ENCODE peak calls at places on chromosomes 4 and X, in ten cellular contexts. One of them, this sample, is unnamed.

GRCh38 chr4:8085491-8086479 is 72.8 kb downstream of the ABLIM2 start:
- DNase-seq in WTC11: peak
- DNase-seq in NCI-H2029: no peak
- DNase-seq in breast epithelium: no peak
- DNase-seq in cardiac muscle cell: no peak
- DNase-seq in B cell: no peak
- DNase-seq in ELR: no peak
- DNase-seq in KG1: no peak
- DNase-seq in bronchial epithelial cell: no peak
- DNase-seq in HEK293T: no peak
- DNase-seq in this sample: no peak

GRCh38 chr4:27048350-27049100 is 187.9 kb downstream of the STIM2 start:
- DNase-seq in bronchial epithelial cell: peak
- DNase-seq in cardiac muscle cell: peak
- DNase-seq in NCI-H2029: no peak
- DNase-seq in WTC11: no peak
- DNase-seq in breast epithelium: no peak
- DNase-seq in KG1: peak
- DNase-seq in B cell: peak
- DNase-seq in HEK293T: peak
- DNase-seq in ELR: peak
- DNase-seq in this sample: no peak

GRCh38 chr4:88573995-88574394 is 18.3 kb upstream of the HERC3 start:
- DNase-seq in bronchial epithelial cell: no peak
- DNase-seq in B cell: no peak
- DNase-seq in WTC11: no peak
- DNase-seq in cardiac muscle cell: peak
- DNase-seq in KG1: no peak
- DNase-seq in NCI-H2029: no peak
- DNase-seq in ELR: peak
- DNase-seq in breast epithelium: no peak
- DNase-seq in HEK293T: peak
- DNase-seq in this sample: no peak

GRCh38 chr4:54767376-54767775 is 109.6 kb downstream of the KIT start:
- DNase-seq in B cell: no peak
- DNase-seq in breast epithelium: no peak
- DNase-seq in cardiac muscle cell: no peak
- DNase-seq in ELR: no peak
- DNase-seq in KG1: no peak
- DNase-seq in NCI-H2029: no peak
- DNase-seq in bronchial epithelial cell: no peak
- DNase-seq in WTC11: no peak
- DNase-seq in HEK293T: no peak
- DNase-seq in this sample: no peak

GRCh38 chr4:52643846-52644245 is 15.3 kb downstream of the USP46 start:
- DNase-seq in KG1: no peak
- DNase-seq in B cell: no peak
- DNase-seq in WTC11: no peak
- DNase-seq in cardiac muscle cell: peak
- DNase-seq in ELR: no peak
- DNase-seq in bronchial epithelial cell: peak
- DNase-seq in breast epithelium: no peak
- DNase-seq in HEK293T: no peak
- DNase-seq in NCI-H2029: peak
- DNase-seq in this sample: peak

GRCh38 chrX:50117477-50117876 is 83.3 kb downstream of the AKAP4 start:
- DNase-seq in bronchial epithelial cell: peak
- DNase-seq in HEK293T: no peak
- DNase-seq in B cell: peak
- DNase-seq in WTC11: no peak
- DNase-seq in NCI-H2029: no peak
- DNase-seq in KG1: no peak
- DNase-seq in cardiac muscle cell: no peak
- DNase-seq in breast epithelium: no peak
- DNase-seq in ELR: no peak
- DNase-seq in this sample: no peak

GRCh38 chr4:88441696-88442095 is 15.2 kb upstream of the HERC5 start:
- DNase-seq in B cell: no peak
- DNase-seq in ELR: no peak
- DNase-seq in NCI-H2029: no peak
- DNase-seq in cardiac muscle cell: no peak
- DNase-seq in HEK293T: no peak
- DNase-seq in breast epithelium: no peak
- DNase-seq in KG1: no peak
- DNase-seq in bronchial epithelial cell: no peak
- DNase-seq in WTC11: no peak
- DNase-seq in this sample: no peak

GRCh38 chr4:78592104-78592783 is 40.7 kb downstream of the ANXA3 start:
- DNase-seq in bronchial epithelial cell: peak
- DNase-seq in WTC11: peak
- DNase-seq in cardiac muscle cell: no peak
- DNase-seq in KG1: no peak
- DNase-seq in B cell: peak
- DNase-seq in NCI-H2029: no peak
- DNase-seq in breast epithelium: no peak
- DNase-seq in ELR: peak
- DNase-seq in HEK293T: peak
- DNase-seq in this sample: no peak

GRCh38 chrX:132710756-132711155 is 221.9 kb upstream of the MBNL3 start:
- DNase-seq in bronchial epithelial cell: no peak
- DNase-seq in KG1: no peak
- DNase-seq in ELR: no peak
- DNase-seq in WTC11: no peak
- DNase-seq in NCI-H2029: no peak
- DNase-seq in B cell: no peak
- DNase-seq in cardiac muscle cell: no peak
- DNase-seq in breast epithelium: no peak
- DNase-seq in HEK293T: no peak
- DNase-seq in this sample: no peak

GRCh38 chr4:3107271-3108185 is 33.0 kb downstream of the HTT start:
- DNase-seq in ELR: no peak
- DNase-seq in HEK293T: no peak
- DNase-seq in NCI-H2029: no peak
- DNase-seq in B cell: no peak
- DNase-seq in cardiac muscle cell: no peak
- DNase-seq in KG1: no peak
- DNase-seq in bronchial epithelial cell: no peak
- DNase-seq in WTC11: no peak
- DNase-seq in breast epithelium: no peak
- DNase-seq in this sample: no peak

GRCh38 chrX:138875472-138875871 is 164.0 kb upstream of the FGF13 start:
- DNase-seq in KG1: no peak
- DNase-seq in B cell: no peak
- DNase-seq in HEK293T: no peak
- DNase-seq in ELR: no peak
- DNase-seq in bronchial epithelial cell: peak
- DNase-seq in WTC11: no peak
- DNase-seq in NCI-H2029: no peak
- DNase-seq in cardiac muscle cell: no peak
- DNase-seq in breast epithelium: no peak
- DNase-seq in this sample: no peak

GRCh38 chrX:113287761-113288160 is 447.1 kb upstream of the AMOT start:
- DNase-seq in HEK293T: no peak
- DNase-seq in breast epithelium: no peak
- DNase-seq in ELR: no peak
- DNase-seq in B cell: no peak
- DNase-seq in cardiac muscle cell: no peak
- DNase-seq in bronchial epithelial cell: no peak
- DNase-seq in KG1: no peak
- DNase-seq in NCI-H2029: no peak
- DNase-seq in WTC11: no peak
- DNase-seq in this sample: no peak

GRCh38 chrX:6228720-6229119 is at the start of gene NLGN4X:
- DNase-seq in cardiac muscle cell: no peak
- DNase-seq in WTC11: peak
- DNase-seq in B cell: no peak
- DNase-seq in HEK293T: no peak
- DNase-seq in ELR: no peak
- DNase-seq in NCI-H2029: no peak
- DNase-seq in KG1: no peak
- DNase-seq in breast epithelium: no peak
- DNase-seq in bronchial epithelial cell: no peak
- DNase-seq in this sample: no peak

GRCh38 chr4:19678763-19679162 is 572.9 kb upstream of the SLIT2 start:
- DNase-seq in HEK293T: no peak
- DNase-seq in ELR: peak
- DNase-seq in breast epithelium: no peak
- DNase-seq in bronchial epithelial cell: peak
- DNase-seq in B cell: no peak
- DNase-seq in cardiac muscle cell: peak
- DNase-seq in KG1: no peak
- DNase-seq in WTC11: no peak
- DNase-seq in NCI-H2029: no peak
- DNase-seq in this sample: no peak

GRCh38 chrX:145881175-145881867 is 63.7 kb downstream of the SLITRK2 start:
- DNase-seq in breast epithelium: no peak
- DNase-seq in B cell: no peak
- DNase-seq in cardiac muscle cell: no peak
- DNase-seq in NCI-H2029: no peak
- DNase-seq in WTC11: no peak
- DNase-seq in bronchial epithelial cell: no peak
- DNase-seq in HEK293T: no peak
- DNase-seq in KG1: no peak
- DNase-seq in ELR: no peak
- DNase-seq in this sample: no peak

GRCh38 chr4:98603683-98604573 is 54.5 kb downstream of the TSPAN5 start:
- DNase-seq in NCI-H2029: no peak
- DNase-seq in bronchial epithelial cell: no peak
- DNase-seq in WTC11: no peak
- DNase-seq in ELR: peak
- DNase-seq in B cell: no peak
- DNase-seq in cardiac muscle cell: peak
- DNase-seq in breast epithelium: no peak
- DNase-seq in HEK293T: no peak
- DNase-seq in KG1: no peak
- DNase-seq in this sample: no peak

GRCh38 chr4:47863486-47863885 is 25.6 kb upstream of the CORIN start:
- DNase-seq in B cell: no peak
- DNase-seq in KG1: no peak
- DNase-seq in breast epithelium: no peak
- DNase-seq in ELR: peak
- DNase-seq in HEK293T: no peak
- DNase-seq in bronchial epithelial cell: no peak
- DNase-seq in NCI-H2029: no peak
- DNase-seq in WTC11: no peak
- DNase-seq in cardiac muscle cell: no peak
- DNase-seq in this sample: no peak

GRCh38 chr4:156038772-156039171 is 85.1 kb upstream of the CTSO start:
- DNase-seq in KG1: no peak
- DNase-seq in cardiac muscle cell: no peak
- DNase-seq in B cell: no peak
- DNase-seq in bronchial epithelial cell: no peak
- DNase-seq in HEK293T: no peak
- DNase-seq in NCI-H2029: no peak
- DNase-seq in breast epithelium: no peak
- DNase-seq in ELR: no peak
- DNase-seq in WTC11: no peak
- DNase-seq in this sample: no peak

GRCh38 chr4:121148621-121149020 is 15.5 kb downstream of the TNIP3 start:
- DNase-seq in WTC11: no peak
- DNase-seq in B cell: no peak
- DNase-seq in bronchial epithelial cell: no peak
- DNase-seq in breast epithelium: no peak
- DNase-seq in HEK293T: no peak
- DNase-seq in KG1: no peak
- DNase-seq in NCI-H2029: no peak
- DNase-seq in ELR: no peak
- DNase-seq in cardiac muscle cell: no peak
- DNase-seq in this sample: no peak

GRCh38 chrX:46485897-46486296 is 59.3 kb downstream of the ZNF674 start:
- DNase-seq in WTC11: peak
- DNase-seq in cardiac muscle cell: no peak
- DNase-seq in ELR: no peak
- DNase-seq in breast epithelium: no peak
- DNase-seq in HEK293T: no peak
- DNase-seq in bronchial epithelial cell: no peak
- DNase-seq in B cell: no peak
- DNase-seq in KG1: no peak
- DNase-seq in NCI-H2029: no peak
- DNase-seq in this sample: no peak

GRCh38 chrX:101237041-101237440 is 17.5 kb downstream of the DRP2 start:
- DNase-seq in NCI-H2029: no peak
- DNase-seq in B cell: no peak
- DNase-seq in breast epithelium: no peak
- DNase-seq in ELR: no peak
- DNase-seq in cardiac muscle cell: no peak
- DNase-seq in bronchial epithelial cell: no peak
- DNase-seq in HEK293T: no peak
- DNase-seq in KG1: no peak
- DNase-seq in WTC11: no peak
- DNase-seq in this sample: no peak

GRCh38 chr4:174135530-174135929 is 147.9 kb downstream of the FBXO8 start:
- DNase-seq in bronchial epithelial cell: no peak
- DNase-seq in B cell: no peak
- DNase-seq in KG1: no peak
- DNase-seq in HEK293T: no peak
- DNase-seq in WTC11: no peak
- DNase-seq in NCI-H2029: no peak
- DNase-seq in breast epithelium: no peak
- DNase-seq in cardiac muscle cell: no peak
- DNase-seq in ELR: no peak
- DNase-seq in this sample: no peak

GRCh38 chr4:96473246-96473645 is 633.4 kb downstream of the PDHA2 start:
- DNase-seq in breast epithelium: no peak
- DNase-seq in WTC11: no peak
- DNase-seq in ELR: no peak
- DNase-seq in B cell: no peak
- DNase-seq in KG1: no peak
- DNase-seq in NCI-H2029: no peak
- DNase-seq in bronchial epithelial cell: no peak
- DNase-seq in HEK293T: no peak
- DNase-seq in cardiac muscle cell: no peak
- DNase-seq in this sample: no peak

GRCh38 chr4:4820264-4820663 is 39.2 kb upstream of the MSX1 start:
- DNase-seq in WTC11: no peak
- DNase-seq in NCI-H2029: no peak
- DNase-seq in ELR: no peak
- DNase-seq in HEK293T: no peak
- DNase-seq in breast epithelium: peak
- DNase-seq in bronchial epithelial cell: no peak
- DNase-seq in B cell: no peak
- DNase-seq in KG1: no peak
- DNase-seq in cardiac muscle cell: no peak
- DNase-seq in this sample: no peak

GRCh38 chrX:15050395-15050794 is 177.2 kb downstream of the MOSPD2 start:
- DNase-seq in NCI-H2029: no peak
- DNase-seq in B cell: no peak
- DNase-seq in breast epithelium: no peak
- DNase-seq in WTC11: no peak
- DNase-seq in cardiac muscle cell: no peak
- DNase-seq in KG1: no peak
- DNase-seq in ELR: no peak
- DNase-seq in bronchial epithelial cell: no peak
- DNase-seq in HEK293T: no peak
- DNase-seq in this sample: no peak

GRCh38 chr4:65880594-65880993 is 210.3 kb upstream of the EPHA5 start:
- DNase-seq in KG1: no peak
- DNase-seq in bronchial epithelial cell: peak
- DNase-seq in NCI-H2029: no peak
- DNase-seq in HEK293T: no peak
- DNase-seq in cardiac muscle cell: peak
- DNase-seq in ELR: no peak
- DNase-seq in B cell: no peak
- DNase-seq in WTC11: no peak
- DNase-seq in breast epithelium: no peak
- DNase-seq in this sample: no peak

GRCh38 chrX:136204571-136204970 is 46.6 kb downstream of the MAP7D3 start:
- DNase-seq in cardiac muscle cell: peak
- DNase-seq in KG1: no peak
- DNase-seq in NCI-H2029: no peak
- DNase-seq in WTC11: no peak
- DNase-seq in breast epithelium: no peak
- DNase-seq in HEK293T: no peak
- DNase-seq in bronchial epithelial cell: peak
- DNase-seq in ELR: peak
- DNase-seq in B cell: no peak
- DNase-seq in this sample: no peak

GRCh38 chr4:185238750-185239149 is 29.4 kb downstream of the SNX25 start:
- DNase-seq in NCI-H2029: no peak
- DNase-seq in bronchial epithelial cell: no peak
- DNase-seq in ELR: no peak
- DNase-seq in WTC11: no peak
- DNase-seq in cardiac muscle cell: no peak
- DNase-seq in B cell: no peak
- DNase-seq in KG1: no peak
- DNase-seq in breast epithelium: no peak
- DNase-seq in HEK293T: no peak
- DNase-seq in this sample: no peak

This sample was measured in ascending aorta.